ENCODE peak calls at places on chromosomes 7 and 10, in six cellular contexts. I is neuronal stem cell, F is H1, J is trophoblast cell, V is H9, G is mesenchymal stem cell. M is an unnamed sample.
A peak's percentile ranks its signal among the peaks of the same experiment; 100 is the strongest.

GRCh38 chr10:97481071-97481470 is 17.2 kb downstream of the MMS19 start:
- DNase-seq in I (no peak), F (no peak), J (peak; percentile 17), V (no peak), G (no peak), M (peak; percentile 21)

GRCh38 chr7:41579961-41580935 is 122.6 kb downstream of the INHBA start:
- DNase-seq in I (no peak), F (no peak), J (peak; percentile 27), V (no peak), G (peak; percentile 84), M (peak; percentile 96)

GRCh38 chr7:45610660-45611299 is 36.6 kb downstream of the ADCY1 start:
- DNase-seq in I (no peak), F (no peak), J (no peak), V (no peak), G (no peak), M (no peak)

GRCh38 chr10:929965-930364 is 1.5 kb downstream of the LARP4B start:
- DNase-seq in I (no peak), F (no peak), J (no peak), V (no peak), G (peak; percentile 14), M (no peak)

GRCh38 chr10:124307531-124308350 is 111.0 kb downstream of the OAT start:
- DNase-seq in I (no peak), F (no peak), J (no peak), V (no peak), G (no peak), M (no peak)

GRCh38 chr7:70506463-70506862 is 625.5 kb upstream of the GALNT17 start:
- DNase-seq in I (no peak), F (peak; percentile 66), J (no peak), V (peak; percentile 68), G (no peak), M (no peak)

GRCh38 chr7:152505606-152506005 is 69.8 kb upstream of the KMT2C start:
- DNase-seq in I (no peak), F (no peak), J (no peak), V (no peak), G (no peak), M (no peak)

GRCh38 chr10:122551450-122551849 is 9.1 kb upstream of the DMBT1 start:
- DNase-seq in I (no peak), F (no peak), J (no peak), V (peak; percentile 54), G (no peak), M (no peak)

GRCh38 chr7:69457912-69458491 is 140.3 kb upstream of the AUTS2 start:
- DNase-seq in I (peak; percentile 49), F (no peak), J (no peak), V (peak; percentile 66), G (no peak), M (no peak)

GRCh38 chr7:70069977-70070376 is 471.7 kb downstream of the AUTS2 start:
- DNase-seq in I (no peak), F (no peak), J (no peak), V (no peak), G (no peak), M (no peak)

GRCh38 chr10:77405771-77406241 is 231.8 kb downstream of the KCNMA1 start:
- DNase-seq in I (peak; percentile 69), F (peak; percentile 77), J (peak; percentile 51), V (peak; percentile 93), G (peak; percentile 78), M (peak; percentile 80)

GRCh38 chr10:125694874-125695273 is 11.9 kb upstream of the TEX36 start:
- DNase-seq in I (no peak), F (no peak), J (no peak), V (no peak), G (peak; percentile 54), M (peak; percentile 85)

GRCh38 chr7:121313793-121314676 is 14.8 kb upstream of the WNT16 start:
- DNase-seq in I (no peak), F (no peak), J (no peak), V (no peak), G (no peak), M (no peak)

GRCh38 chr10:95467162-95467599 is 94.0 kb downstream of the SORBS1 start:
- DNase-seq in I (no peak), F (peak; percentile 65), J (peak; percentile 68), V (peak; percentile 86), G (peak; percentile 54), M (no peak)

GRCh38 chr7:27164381-27165088 is 802 bp downstream of the HOXA9 start:
- DNase-seq in I (no peak), F (no peak), J (no peak), V (peak; percentile 74), G (peak; percentile 65), M (no peak)

GRCh38 chr7:82481499-82482097 is 38.0 kb upstream of the CACNA2D1 start:
- DNase-seq in I (no peak), F (no peak), J (no peak), V (no peak), G (peak; percentile 38), M (peak; percentile 43)

GRCh38 chr10:84194424-84195043 is at the start of gene CDHR1:
- DNase-seq in I (peak; percentile 57), F (peak; percentile 77), J (no peak), V (peak; percentile 82), G (no peak), M (no peak)

GRCh38 chr7:50207682-50208255 is 96.7 kb upstream of the IKZF1 start:
- DNase-seq in I (no peak), F (no peak), J (no peak), V (no peak), G (no peak), M (no peak)

DNA sequence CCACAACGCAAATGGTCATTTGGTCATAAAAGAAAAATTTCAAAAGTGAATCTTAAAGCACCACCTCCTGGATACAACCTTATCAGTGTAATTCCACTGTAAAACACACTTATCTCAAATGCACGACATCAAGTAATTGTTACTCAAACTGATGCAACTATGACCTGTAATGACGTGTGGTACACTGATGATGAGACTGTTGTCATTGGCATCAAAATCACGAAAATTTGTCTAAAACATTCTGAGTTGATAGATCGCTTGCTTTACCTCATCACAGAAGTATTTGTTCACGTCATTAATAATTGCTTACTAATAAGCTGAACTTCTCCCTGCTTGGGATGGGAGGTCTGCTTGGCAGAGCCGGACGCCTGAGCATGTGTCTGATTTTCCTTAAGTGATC is 221.8 kb upstream of the KLF6 start:
- DNase-seq in I (no peak), F (no peak), J (peak; percentile 21), V (no peak), G (no peak), M (peak; percentile 51)
- H3K18ac ChIP-seq in I (no peak overlapping the region), F (no peak overlapping the region), J (no peak overlapping the region), V (no peak overlapping the region), G (no peak overlapping the region), M (no peak overlapping the region)

DNA sequence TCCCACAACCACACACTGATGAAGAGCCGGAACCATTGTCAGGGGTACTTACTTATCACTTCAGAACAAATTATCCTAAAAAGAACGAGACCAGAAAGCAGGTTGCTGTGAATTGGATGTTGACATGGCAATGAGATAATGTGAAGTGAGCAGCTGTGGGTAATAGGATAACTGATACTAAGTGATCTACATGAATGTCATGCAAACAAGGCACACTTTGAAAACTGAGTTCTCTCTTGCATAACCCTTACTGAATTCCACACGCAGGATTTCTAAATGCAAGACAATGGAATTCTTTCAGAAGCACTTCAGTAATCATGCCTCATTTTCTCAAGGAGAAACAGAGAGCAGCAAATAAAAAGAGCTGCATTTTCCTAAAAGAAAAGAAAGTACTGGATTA is 242.5 kb upstream of the TMEM229A start:
- DNase-seq in I (no peak), F (no peak), J (no peak), V (no peak), G (no peak), M (peak; percentile 9)
- H2AK5ac ChIP-seq in I (no peak overlapping the region), F (no peak overlapping the region), J (no peak overlapping the region), V (no peak overlapping the region), G (no peak overlapping the region), M (no peak overlapping the region)

GRCh38 chr7:156503195-156503594 is 137.4 kb upstream of the RNF32 start:
- DNase-seq in I (no peak), F (no peak), J (no peak), V (no peak), G (no peak), M (peak; percentile 11)

GRCh38 chr7:156509216-156509615 is 131.4 kb upstream of the RNF32 start:
- DNase-seq in I (no peak), F (no peak), J (no peak), V (no peak), G (no peak), M (no peak)

GRCh38 chr7:156505876-156506275 is 134.7 kb upstream of the RNF32 start:
- DNase-seq in I (no peak), F (no peak), J (no peak), V (no peak), G (no peak), M (no peak)

GRCh38 chr7:156504006-156504405 is 136.6 kb upstream of the RNF32 start:
- DNase-seq in I (no peak), F (no peak), J (no peak), V (no peak), G (no peak), M (no peak)

DNA sequence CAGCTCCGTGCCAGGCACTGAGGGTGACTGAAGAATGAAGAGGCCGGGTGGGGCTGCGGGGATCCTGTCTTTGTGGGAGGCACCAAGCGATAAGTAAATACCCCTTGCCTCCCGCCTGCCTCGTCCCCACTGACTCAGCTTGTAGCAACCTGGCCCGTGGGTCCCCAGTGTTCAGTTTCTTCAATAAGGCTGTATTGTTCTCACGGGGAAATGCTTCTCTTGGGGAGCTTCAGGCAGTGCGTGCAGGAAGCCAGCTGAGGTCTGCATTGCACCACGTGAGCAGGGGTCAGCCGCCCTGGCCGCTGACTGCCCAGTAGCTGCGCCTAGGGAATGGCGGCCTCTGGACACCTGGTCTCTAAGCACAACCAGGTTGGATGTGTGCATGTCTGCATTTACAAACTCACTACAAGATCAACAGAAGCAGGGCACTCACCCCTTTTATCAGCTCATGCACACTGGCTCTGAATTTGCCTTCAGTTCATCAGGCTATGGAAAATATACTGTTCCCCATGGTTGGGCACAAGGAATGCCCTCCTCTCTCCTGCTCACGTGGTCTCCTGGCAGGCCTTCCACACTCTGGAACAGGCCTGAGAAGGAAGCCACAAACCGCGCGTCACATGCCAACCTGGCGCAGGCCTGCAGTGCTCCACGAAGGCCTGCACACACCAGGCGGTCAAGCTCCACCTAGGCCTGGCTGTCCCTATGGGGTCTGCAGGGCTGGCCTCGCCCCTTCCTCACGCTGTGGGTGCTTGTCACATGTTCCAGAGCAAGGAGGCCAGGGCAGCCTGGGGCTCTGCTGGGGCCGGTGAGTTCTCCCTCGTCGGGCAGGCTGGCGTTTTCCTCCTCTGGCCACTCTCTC is 135.7 kb upstream of the RNF32 start:
- DNase-seq in I (no peak), F (peak; percentile 37), J (no peak), V (no peak), G (no peak), M (no peak)
- H4K91ac ChIP-seq in I (peak overlapping the region; percentile 9), F (no peak overlapping the region), J (no peak overlapping the region), V (no peak overlapping the region), G (no peak overlapping the region), M (no peak overlapping the region)

GRCh38 chr10:27439101-27439500 is 65.0 kb upstream of the RAB18 start:
- DNase-seq in I (no peak), F (no peak), J (no peak), V (no peak), G (no peak), M (no peak)

GRCh38 chr10:27440478-27440877 is 63.6 kb upstream of the RAB18 start:
- DNase-seq in I (no peak), F (no peak), J (no peak), V (no peak), G (no peak), M (no peak)

GRCh38 chr10:27445070-27445469 is 59.0 kb upstream of the RAB18 start:
- DNase-seq in I (no peak), F (no peak), J (no peak), V (no peak), G (no peak), M (no peak)

GRCh38 chr10:27437775-27438174 is 66.3 kb upstream of the RAB18 start:
- DNase-seq in I (no peak), F (no peak), J (no peak), V (no peak), G (no peak), M (no peak)

GRCh38 chr10:27440021-27440420 is 64.1 kb upstream of the RAB18 start:
- DNase-seq in I (no peak), F (no peak), J (no peak), V (no peak), G (no peak), M (no peak)
- H3K18ac ChIP-seq in I (no peak overlapping the region), F (no peak overlapping the region), J (no peak overlapping the region), V (no peak overlapping the region), G (no peak overlapping the region), M (no peak overlapping the region)

M was measured in IMR-90.